ENCODE peak calls at places on chromosomes 4 and X, in nine cellular contexts. H, W, R, M, E, I, Y, B and Z are unnamed samples.

GRCh38 chrX:140710710-140711109 is 1.2 kb downstream of the LINC00632 start:
- DNase-seq in H (no peak), W (no peak), R (no peak), M (no peak), E (peak; percentile 15), I (no peak), Y (no peak), B (no peak), Z (no peak)

GRCh38 chr4:165328708-165329107 is 1.2 kb downstream of the MSMO1 start:
- DNase-seq in H (no peak), W (no peak), R (no peak), M (peak; percentile 9), E (no peak), I (peak; percentile 64), Y (no peak), B (peak; percentile 51), Z (no peak)

GRCh38 chr4:181418491-181418890 is 824.7 kb upstream of the TENM3 start:
- DNase-seq in H (no peak), W (no peak), R (no peak), M (no peak), E (no peak), I (no peak), Y (no peak), B (no peak), Z (no peak)

GRCh38 chr4:38449506-38450174 is 214.4 kb upstream of the KLF3 start:
- DNase-seq in H (no peak), W (no peak), R (no peak), M (no peak), E (peak; percentile 36), I (peak; percentile 51), Y (no peak), B (peak; percentile 59), Z (peak; percentile 16)

GRCh38 chr4:108611360-108611759 is 9.0 kb upstream of the RPL34 start:
- DNase-seq in H (no peak), W (no peak), R (no peak), M (no peak), E (no peak), I (no peak), Y (no peak), B (no peak), Z (no peak)

GRCh38 chr4:182103614-182104319 is 139.4 kb upstream of the TENM3 start:
- DNase-seq in H (no peak), W (no peak), R (no peak), M (no peak), E (no peak), I (no peak), Y (no peak), B (no peak), Z (no peak)

GRCh38 chrX:45697591-45697990 is 496.9 kb upstream of the DIPK2B start:
- DNase-seq in H (peak; percentile 81), W (no peak), R (peak; percentile 59), M (peak; percentile 94), E (peak; percentile 82), I (no peak), Y (no peak), B (peak; percentile 76), Z (peak; percentile 75)

GRCh38 chr4:168955674-168956073 is 54.4 kb downstream of the CBR4 start:
- DNase-seq in H (peak; percentile 35), W (no peak), R (peak; percentile 35), M (no peak), E (no peak), I (no peak), Y (no peak), B (peak; percentile 4), Z (no peak)

GRCh38 chr4:104649631-104650030 is 154.9 kb upstream of the CXXC4 start:
- DNase-seq in H (no peak), W (no peak), R (no peak), M (no peak), E (peak; percentile 19), I (no peak), Y (no peak), B (no peak), Z (peak; percentile 9)

GRCh38 chrX:1546601-1547275 is 9.8 kb upstream of the P2RY8 start:
- DNase-seq in H (no peak), W (no peak), R (no peak), M (no peak), E (no peak), I (no peak), Y (no peak), B (no peak), Z (no peak)

GRCh38 chr4:1767058-1767769 is 25.9 kb upstream of the FGFR3 start:
- DNase-seq in H (no peak), W (no peak), R (no peak), M (no peak), E (no peak), I (no peak), Y (peak; percentile 83), B (peak; percentile 48), Z (no peak)
- H3K4me1 ChIP-seq in H (no peaks in the 10 kb centered on the region), W (peaks cover 44% of the 10 kb centered on the region), R (peaks cover 14% of the 10 kb centered on the region), M (peaks cover 5% of the 10 kb centered on the region), E (no peaks in the 10 kb centered on the region), I (peaks cover 83% of the 10 kb centered on the region), Y (peaks cover 44% of the 10 kb centered on the region), B (peaks cover 3% of the 10 kb centered on the region), Z (no peaks in the 10 kb centered on the region)

DNA sequence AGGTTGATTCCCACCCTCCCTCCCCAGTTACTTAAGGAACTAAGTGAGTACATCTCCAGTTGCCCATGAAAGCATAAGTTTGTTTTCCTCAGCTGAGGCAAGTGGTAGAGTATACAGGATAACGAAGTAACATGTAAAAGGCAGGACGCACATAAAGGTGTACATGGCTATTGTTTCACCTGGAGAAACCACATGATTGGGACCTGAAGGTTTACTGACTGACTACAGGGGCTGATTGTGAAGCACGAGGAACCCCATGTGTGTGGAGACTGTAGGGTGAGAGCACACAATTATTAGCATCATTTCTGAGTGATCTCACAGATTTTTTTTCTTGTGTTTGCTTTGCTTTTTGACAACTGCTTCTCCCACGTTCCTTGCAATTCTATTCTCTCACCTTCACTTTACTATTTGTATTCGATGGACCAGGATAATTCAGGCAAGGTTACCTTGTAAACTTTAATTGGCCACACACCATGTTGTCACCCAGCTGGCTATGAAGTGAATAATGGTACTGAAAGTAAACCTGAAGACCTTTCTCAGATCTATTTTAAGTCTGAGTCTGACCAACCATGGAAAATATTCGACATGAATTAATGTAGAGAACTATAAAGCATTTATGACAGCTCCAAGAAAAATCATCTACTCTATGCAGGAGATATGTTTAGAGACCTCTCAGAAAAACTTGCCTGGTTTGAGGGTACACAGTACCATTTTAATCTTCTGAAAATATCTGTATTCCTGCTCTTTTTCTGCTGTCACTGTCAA is 102.5 kb upstream of the MYOZ2 start:
- DNase-seq in H (no peak), W (no peak), R (no peak), M (no peak), E (peak; percentile 13), I (no peak), Y (no peak), B (no peak), Z (no peak)
- H3K9ac ChIP-seq in H (no peak overlapping the region), W (no peak overlapping the region), R (no peak overlapping the region), M (no peak overlapping the region), E (no peak overlapping the region), I (no peak overlapping the region), Y (no peak overlapping the region), B (no peak overlapping the region), Z (no peak overlapping the region)

GRCh38 chrX:156001001-156001666 is 3.6 kb downstream of the IL9R start:
- DNase-seq in H (no peak), W (no peak), R (no peak), M (no peak), E (no peak), I (no peak), Y (no peak), B (no peak), Z (no peak)
- H3K9me3 ChIP-seq in H (no peaks in the 10 kb centered on the region), W (peaks cover 91% of the 10 kb centered on the region), R (peaks cover 5% of the 10 kb centered on the region), M (no peaks in the 10 kb centered on the region), E (no peaks in the 10 kb centered on the region), I (no peaks in the 10 kb centered on the region), Y (peaks cover 51% of the 10 kb centered on the region), B (no peaks in the 10 kb centered on the region), Z (peaks cover 12% of the 10 kb centered on the region)

GRCh38 chr4:185247151-185247550 is 37.8 kb downstream of the SNX25 start:
- DNase-seq in H (no peak), W (no peak), R (no peak), M (no peak), E (peak; percentile 36), I (no peak), Y (no peak), B (peak; percentile 56), Z (peak; percentile 29)
- H3K4me1 ChIP-seq in H (no peaks in the 10 kb centered on the region), W (no peaks in the 10 kb centered on the region), R (no peaks in the 10 kb centered on the region), M (no peaks in the 10 kb centered on the region), E (no peaks in the 10 kb centered on the region), I (peaks cover 7% of the 10 kb centered on the region), Y (no peaks in the 10 kb centered on the region), B (peaks cover 24% of the 10 kb centered on the region), Z (no peaks in the 10 kb centered on the region)

GRCh38 chrX:154020500-154021115 is 906 bp upstream of the IRAK1 start:
- DNase-seq in H (no peak), W (no peak), R (no peak), M (no peak), E (no peak), I (no peak), Y (no peak), B (peak; percentile 43), Z (no peak)
- H3K9ac ChIP-seq in H (peak overlapping the region; percentile 97), W (no peak overlapping the region), R (peak overlapping the region; percentile 41), M (peak overlapping the region; percentile 67), E (peak overlapping the region; percentile 67), I (peak overlapping the region; percentile 82), Y (peak overlapping the region; percentile 84), B (peak overlapping the region; percentile 91), Z (peak overlapping the region; percentile 82)

GRCh38 chr4:44978035-44978434 is 251.7 kb upstream of the GNPDA2 start:
- DNase-seq in H (no peak), W (no peak), R (no peak), M (no peak), E (no peak), I (no peak), Y (no peak), B (no peak), Z (no peak)
- H3K9me3 ChIP-seq in H (no peaks in the 10 kb centered on the region), W (no peaks in the 10 kb centered on the region), R (no peaks in the 10 kb centered on the region), M (no peaks in the 10 kb centered on the region), E (no peaks in the 10 kb centered on the region), I (peaks cover 44% of the 10 kb centered on the region), Y (no peaks in the 10 kb centered on the region), B (no peaks in the 10 kb centered on the region), Z (no peaks in the 10 kb centered on the region)

DNA sequence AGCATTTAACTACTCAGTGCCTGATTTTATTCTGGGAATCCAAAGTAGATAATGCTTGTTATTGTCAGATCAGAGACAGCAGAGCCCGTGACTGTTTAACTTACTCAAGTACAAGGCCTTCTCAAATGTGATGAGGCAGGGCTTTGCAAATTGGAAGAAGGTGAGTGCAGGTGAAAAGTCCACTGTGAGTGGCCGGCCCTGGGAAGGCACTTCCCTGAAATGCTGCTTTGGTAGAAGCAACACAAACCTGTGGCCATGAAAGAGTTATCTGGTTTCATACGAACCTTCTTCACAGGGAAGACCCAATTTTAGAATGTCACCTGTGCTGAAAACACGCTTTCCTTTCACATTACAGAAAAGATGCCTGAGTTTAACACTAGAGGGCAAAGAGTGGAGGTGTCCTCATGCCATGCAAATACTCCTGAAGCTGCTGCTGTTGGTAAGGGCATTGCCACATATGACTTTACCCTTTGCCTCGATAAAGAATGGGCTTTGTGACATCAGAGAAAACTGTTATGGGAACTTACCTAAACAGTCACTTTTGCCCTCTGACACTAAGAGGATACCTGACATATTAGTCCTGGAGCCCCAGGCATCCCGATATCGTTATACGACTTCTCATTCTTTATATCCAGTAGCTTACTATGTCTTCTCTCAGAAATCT is 8.0 kb downstream of the PPARGC1A start:
- DNase-seq in H (no peak), W (no peak), R (no peak), M (no peak), E (no peak), I (peak; percentile 56), Y (no peak), B (no peak), Z (no peak)
- H3K4me1 ChIP-seq in H (no peaks in the 10 kb centered on the region), W (peaks cover 19% of the 10 kb centered on the region), R (peaks cover 13% of the 10 kb centered on the region), M (no peaks in the 10 kb centered on the region), E (no peaks in the 10 kb centered on the region), I (peaks cover 95% of the 10 kb centered on the region), Y (peaks cover 1% of the 10 kb centered on the region), B (peaks cover 60% of the 10 kb centered on the region), Z (peaks cover 11% of the 10 kb centered on the region)